ENCODE peak calls at places on chromosomes 6 and 20, in seven cellular contexts. F is type B pancreatic cell, V is breast epithelium, R is NB4, J is AG10803, N is stomach, O is lower lobe of right lung. D is an unnamed sample.

GRCh38 chr6:27422651-27423332 is 34.2 kb downstream of the ZNF391 start:
- DNase-seq in F (no peak), V (no peak), R (no peak), J (no peak), N (no peak), O (no peak), D (peak)

GRCh38 chr6:113701552-113702254 is 155.4 kb upstream of the MARCKS start:
- DNase-seq in F (no peak), V (no peak), R (no peak), J (no peak), N (no peak), O (no peak), D (peak)

GRCh38 chr20:58838174-58838573 is 12.5 kb downstream of the GNAS-AS1 start:
- DNase-seq in F (no peak), V (no peak), R (peak), J (no peak), N (no peak), O (no peak), D (no peak)

GRCh38 chr6:101202975-101203374 is 190.5 kb upstream of the GRIK2 start:
- DNase-seq in F (no peak), V (no peak), R (no peak), J (no peak), N (no peak), O (no peak), D (no peak)

GRCh38 chr6:99093781-99094180 is 146.0 kb upstream of the FBXL4 start:
- DNase-seq in F (no peak), V (no peak), R (peak), J (no peak), N (no peak), O (no peak), D (no peak)

GRCh38 chr6:2952557-2953095 is 18.7 kb downstream of the SERPINB6 start:
- DNase-seq in F (no peak), V (no peak), R (peak), J (peak), N (peak), O (peak), D (peak)

GRCh38 chr6:161393839-161394364 is 120.0 kb upstream of the AGPAT4 start:
- DNase-seq in F (no peak), V (no peak), R (peak), J (peak), N (no peak), O (no peak), D (peak)

GRCh38 chr6:113635222-113635970 is 221.7 kb upstream of the MARCKS start:
- DNase-seq in F (no peak), V (no peak), R (no peak), J (peak), N (no peak), O (no peak), D (no peak)

GRCh38 chr20:51811040-51811351 is 8.7 kb upstream of the SALL4 start:
- DNase-seq in F (no peak), V (no peak), R (no peak), J (peak), N (no peak), O (no peak), D (peak)

GRCh38 chr20:37387519-37388269 is 41.8 kb downstream of the SRC start:
- DNase-seq in F (no peak), V (no peak), R (no peak), J (no peak), N (no peak), O (peak), D (no peak)

GRCh38 chr20:18795366-18795765 is 18.2 kb upstream of the SCP2D1 start:
- DNase-seq in F (no peak), V (no peak), R (no peak), J (no peak), N (no peak), O (no peak), D (no peak)

GRCh38 chr6:130600880-130601341 is 226.3 kb upstream of the SMLR1 start:
- DNase-seq in F (no peak), V (no peak), R (no peak), J (peak), N (no peak), O (no peak), D (peak)

GRCh38 chr20:23374441-23374840 is 12.5 kb downstream of the GZF1 start:
- DNase-seq in F (no peak), V (no peak), R (no peak), J (no peak), N (no peak), O (no peak), D (no peak)

GRCh38 chr6:84037425-84038089 is 4.0 kb downstream of the MRAP2 start:
- DNase-seq in F (no peak), V (no peak), R (no peak), J (no peak), N (no peak), O (no peak), D (no peak)

GRCh38 chr20:41145821-41146620 is 8.7 kb downstream of the PLCG1 start:
- DNase-seq in F (no peak), V (no peak), R (no peak), J (peak), N (peak), O (peak), D (peak)

GRCh38 chr6:37222125-37222967 is 35.2 kb upstream of the TBC1D22B start:
- DNase-seq in F (peak), V (peak), R (peak), J (peak), N (peak), O (peak), D (peak)

GRCh38 chr20:20461526-20461925 is 93.6 kb downstream of the INSM1 start:
- DNase-seq in F (no peak), V (no peak), R (no peak), J (no peak), N (no peak), O (no peak), D (no peak)

GRCh38 chr6:135667694-135668455 is 170.3 kb upstream of the AHI1 start:
- DNase-seq in F (no peak), V (no peak), R (no peak), J (peak), N (no peak), O (no peak), D (peak)

GRCh38 chr6:11101417-11101816 is 7.8 kb downstream of the SMIM13 start:
- DNase-seq in F (no peak), V (no peak), R (no peak), J (no peak), N (no peak), O (no peak), D (no peak)

GRCh38 chr6:133242761-133243590 is 1.8 kb downstream of the EYA4 start:
- DNase-seq in F (no peak), V (no peak), R (no peak), J (no peak), N (no peak), O (no peak), D (no peak)

GRCh38 chr20:49529470-49529869 is 38.5 kb downstream of the PTGIS start:
- DNase-seq in F (no peak), V (no peak), R (no peak), J (no peak), N (no peak), O (no peak), D (no peak)

GRCh38 chr6:3260772-3261517 is 2.2 kb downstream of the PSMG4 start:
- DNase-seq in F (no peak), V (no peak), R (no peak), J (no peak), N (no peak), O (no peak), D (no peak)

GRCh38 chr20:37990571-37991151 is 42.6 kb downstream of the TTI1 start:
- DNase-seq in F (no peak), V (peak), R (peak), J (peak), N (peak), O (peak), D (peak)

GRCh38 chr6:53647437-53648094 is 18.0 kb downstream of the KLHL31 start:
- DNase-seq in F (no peak), V (no peak), R (peak), J (no peak), N (no peak), O (no peak), D (no peak)

GRCh38 chr6:153032255-153032882 is 29.9 kb upstream of the MTRF1L start:
- DNase-seq in F (no peak), V (no peak), R (peak), J (peak), N (no peak), O (no peak), D (peak)

GRCh38 chr6:136753624-136754023 is 38.7 kb downstream of the MAP3K5 start:
- DNase-seq in F (no peak), V (no peak), R (no peak), J (no peak), N (no peak), O (no peak), D (no peak)

GRCh38 chr6:89371849-89372505 is 19.5 kb upstream of the UBE2J1 start:
- DNase-seq in F (peak), V (peak), R (peak), J (peak), N (peak), O (peak), D (peak)

GRCh38 chr6:33782561-33782960 is 6.4 kb downstream of the LEMD2 start:
- DNase-seq in F (no peak), V (no peak), R (no peak), J (no peak), N (no peak), O (no peak), D (no peak)

GRCh38 chr20:4108495-4109306 is 93.3 kb upstream of the RNF24 start:
- DNase-seq in F (no peak), V (peak), R (peak), J (peak), N (peak), O (no peak), D (peak)

GRCh38 chr6:25138697-25139051 is 140.5 kb upstream of the CARMIL1 start:
- DNase-seq in F (no peak), V (no peak), R (peak), J (peak), N (no peak), O (no peak), D (peak)

GRCh38 chr6:136184738-136185137 is 65.4 kb downstream of the MTFR2 start:
- DNase-seq in F (no peak), V (no peak), R (no peak), J (no peak), N (no peak), O (no peak), D (no peak)

GRCh38 chr20:51860015-51860882 is 57.9 kb upstream of the SALL4 start:
- DNase-seq in F (no peak), V (no peak), R (no peak), J (peak), N (no peak), O (no peak), D (peak)

GRCh38 chr20:719816-720215 is 44.2 kb upstream of the SCRT2 start:
- DNase-seq in F (no peak), V (no peak), R (no peak), J (no peak), N (no peak), O (no peak), D (no peak)

GRCh38 chr6:15148356-15149058 is 97.4 kb upstream of the JARID2 start:
- DNase-seq in F (no peak), V (no peak), R (peak), J (peak), N (no peak), O (no peak), D (peak)

GRCh38 chr6:87586371-87587077 is 3.3 kb downstream of the RARS2 start:
- DNase-seq in F (no peak), V (no peak), R (no peak), J (no peak), N (no peak), O (no peak), D (no peak)

GRCh38 chr6:57221936-57222683 is at the start of gene RAB23:
- DNase-seq in F (peak), V (peak), R (peak), J (peak), N (peak), O (peak), D (peak)

GRCh38 chr6:57222684-57223077 is 574 bp upstream of the RAB23 start:
- DNase-seq in F (no peak), V (no peak), R (no peak), J (no peak), N (no peak), O (no peak), D (no peak)

GRCh38 chr6:57224769-57225515 is 2.8 kb upstream of the RAB23 start:
- DNase-seq in F (no peak), V (no peak), R (no peak), J (peak), N (no peak), O (no peak), D (peak)

GRCh38 chr6:57220083-57220703 is 1.9 kb downstream of the RAB23 start:
- DNase-seq in F (no peak), V (no peak), R (no peak), J (no peak), N (no peak), O (no peak), D (no peak)

DNA sequence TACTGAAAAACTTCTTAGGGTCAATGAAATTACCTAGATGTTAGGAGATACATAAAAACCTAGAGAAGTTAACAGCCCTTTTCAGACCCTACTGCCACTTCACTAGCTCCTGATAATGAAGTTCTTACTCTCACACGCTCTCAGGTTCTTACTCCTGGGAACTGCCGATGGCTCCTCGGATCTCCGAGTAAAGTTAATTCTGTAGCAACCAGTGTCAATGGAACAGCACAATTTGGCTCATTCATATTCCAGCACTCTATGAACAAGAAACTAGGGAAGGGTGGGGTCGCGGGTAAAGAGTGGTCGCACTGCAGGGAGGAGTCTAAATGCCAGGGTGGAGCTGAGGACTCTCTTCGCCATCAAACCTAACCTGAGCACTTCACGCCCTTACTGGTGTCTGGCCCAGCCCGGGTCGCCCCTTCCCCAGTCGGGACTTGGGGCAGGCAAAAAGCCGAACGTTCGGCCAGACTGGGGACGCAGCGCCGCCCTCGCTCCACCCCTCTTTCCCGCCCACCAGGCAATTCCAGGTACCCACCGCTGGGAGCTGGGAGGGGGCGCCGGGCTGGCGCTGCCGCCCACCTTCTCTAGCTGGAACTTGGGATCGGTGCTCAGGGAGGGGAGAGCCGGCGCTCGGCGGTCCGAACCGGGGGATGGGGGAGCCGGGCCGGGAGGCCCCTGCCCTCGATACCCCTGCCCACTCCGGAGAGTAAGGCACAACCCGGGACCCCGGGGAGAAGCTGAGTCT is 744 bp downstream of the RAB23 start:
- DNase-seq in F (peak), V (peak), R (peak), J (peak), N (peak), O (peak), D (peak)
- TF ChIP-seq CTCF in F (peak), V (peak), R (peak), J (peak), N (peak), O (peak), D (peak)

DNA sequence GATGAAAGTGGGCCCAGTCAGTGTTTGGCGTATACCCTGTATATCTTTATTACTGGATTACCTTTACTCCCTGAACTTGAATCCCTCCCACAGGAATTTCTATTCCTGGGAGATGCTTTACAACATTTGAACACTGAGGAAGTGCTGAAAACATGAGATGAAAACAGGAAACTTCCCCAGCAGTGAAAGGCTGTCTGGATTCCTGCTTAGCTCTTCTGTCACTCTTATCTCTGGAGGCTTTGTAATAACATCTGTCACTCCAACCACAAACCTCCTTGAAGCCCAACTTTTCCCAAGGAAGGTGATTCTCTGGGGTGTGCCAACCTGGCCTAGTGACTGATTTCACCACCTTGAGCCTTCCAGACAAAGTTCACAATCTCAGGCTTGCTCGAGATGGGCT is 264.5 kb upstream of the BMP2 start:
- DNase-seq in F (no peak), V (no peak), R (no peak), J (no peak), N (no peak), O (no peak), D (no peak)
- TF ChIP-seq CTCF in F (no peak), V (no peak), R (no peak), J (no peak), N (no peak), O (no peak), D (no peak)

DNA sequence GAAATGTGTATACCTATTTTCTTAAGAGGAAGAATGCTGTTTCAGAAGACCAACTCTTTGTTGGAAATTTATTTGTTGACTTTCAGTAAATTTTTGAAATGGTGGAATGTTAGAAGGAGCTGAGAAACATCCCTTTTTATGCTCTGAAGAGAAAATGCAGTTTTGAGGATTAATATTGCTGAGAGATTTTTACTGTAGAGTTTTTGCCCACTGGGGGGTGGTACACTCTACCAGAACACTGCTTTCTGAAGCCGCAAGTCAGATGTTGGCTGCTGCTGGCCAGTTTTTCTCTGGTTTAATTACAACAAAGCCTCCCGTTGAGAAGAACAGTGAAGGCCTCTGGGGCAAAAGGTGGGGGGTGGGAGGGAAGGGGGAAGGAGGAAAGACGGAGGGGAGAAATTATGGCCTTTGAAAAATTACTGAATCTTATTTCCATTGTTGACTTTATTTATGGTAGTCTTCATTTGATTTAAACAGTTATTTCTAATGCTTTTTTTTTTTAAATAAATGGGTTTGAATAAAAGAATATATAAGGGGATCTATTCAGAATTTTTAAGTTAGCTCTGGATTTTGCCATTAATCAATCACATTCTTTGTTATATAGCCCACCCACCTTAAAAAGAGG is 3.0 kb downstream of the FLRT3 start:
- DNase-seq in F (no peak), V (peak), R (peak), J (peak), N (peak), O (no peak), D (peak)
- TF ChIP-seq CTCF in F (peak), V (peak), R (peak), J (peak), N (peak), O (peak), D (no peak)

GRCh38 chr6:44622555-44622954 is 235.0 kb downstream of the CDC5L start:
- DNase-seq in F (no peak), V (no peak), R (no peak), J (no peak), N (no peak), O (no peak), D (no peak)
- TF ChIP-seq CTCF in F (no peak), V (no peak), R (no peak), J (no peak), N (no peak), O (no peak), D (no peak)

DNA sequence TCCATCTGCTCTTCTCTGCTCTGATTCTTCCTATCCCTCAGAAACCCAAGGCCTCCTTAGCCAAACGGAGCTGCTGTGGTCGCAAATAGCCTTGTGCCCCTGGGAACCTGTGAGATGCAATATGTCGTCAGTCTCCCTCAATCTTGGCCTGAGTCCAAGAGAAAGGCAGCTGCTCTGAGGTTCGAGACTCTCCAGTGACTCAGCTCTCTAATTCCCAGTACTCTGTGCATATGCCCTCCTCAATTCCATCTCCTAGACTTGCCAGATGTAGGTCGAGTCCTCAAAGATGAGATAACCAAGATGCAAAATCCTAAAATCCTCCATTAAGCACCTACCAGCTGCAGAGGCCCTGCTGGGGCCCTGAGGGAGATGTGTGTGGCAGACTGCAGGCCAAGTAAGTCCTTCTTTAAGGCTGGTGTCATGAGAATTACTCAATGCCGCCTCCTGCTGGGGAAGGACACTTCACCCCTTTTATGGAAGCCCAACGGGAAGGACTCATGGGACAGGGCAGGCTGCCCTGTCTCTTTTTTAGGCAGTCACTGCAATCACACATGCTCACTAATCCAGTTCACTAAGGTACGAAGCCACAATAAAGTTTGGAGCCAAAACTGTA is 28.5 kb downstream of the C6orf15 start:
- DNase-seq in F (no peak), V (no peak), R (peak), J (peak), N (peak), O (no peak), D (peak)
- TF ChIP-seq CTCF in F (peak), V (no peak), R (peak), J (peak), N (peak), O (peak), D (peak)

GRCh38 chr6:156102129-156102528 is 646.5 kb upstream of the NOX3 start:
- DNase-seq in F (no peak), V (no peak), R (peak), J (no peak), N (no peak), O (no peak), D (no peak)
- TF ChIP-seq CTCF in F (no peak), V (no peak), R (peak), J (no peak), N (no peak), O (no peak), D (no peak)

GRCh38 chr6:119043265-119043664 is 35.2 kb downstream of the FAM184A start:
- DNase-seq in F (no peak), V (no peak), R (no peak), J (no peak), N (no peak), O (no peak), D (no peak)
- TF ChIP-seq CTCF in F (no peak), V (no peak), R (no peak), J (no peak), N (no peak), O (no peak), D (no peak)

D was measured in cardiac fibroblast.